ENCODE peak calls at places on chromosomes 7 and 10, in seven cellular contexts. O is endothelial cell of umbilical vein, J is fibroblast of mammary gland, W is sigmoid colon, L is Peyer's patch, P is cardiac fibroblast, Q is nephron progenitor cell. B is an unnamed sample.

GRCh38 chr7:100682228-100682741 is 8.7 kb downstream of the GNB2 start:
- DNase-seq in O (no peak), P (peak), Q (no peak), J (peak), W (peak), L (no peak), B (no peak)

GRCh38 chr10:35324196-35324595 is 12.1 kb upstream of the CCNY start:
- DNase-seq in W (no peak), L (no peak), J (no peak), Q (no peak), P (peak), O (no peak), B (no peak)

GRCh38 chr10:94123253-94123995 is 129.7 kb downstream of the PLCE1 start:
- DNase-seq in O (no peak), J (peak), L (no peak), Q (no peak), P (peak), W (no peak), B (no peak)

GRCh38 chr7:1675673-1676549 is 5.8 kb downstream of the ELFN1 start:
- DNase-seq in P (no peak), Q (no peak), L (no peak), J (no peak), W (peak), O (no peak), B (no peak)

GRCh38 chr7:157096286-157097055 is 42.3 kb upstream of the UBE3C start:
- DNase-seq in Q (peak), P (no peak), O (no peak), J (no peak), L (no peak), W (peak), B (no peak)

GRCh38 chr7:114151777-114152176 is 233.0 kb upstream of the PPP1R3A start:
- DNase-seq in O (no peak), Q (no peak), L (no peak), P (no peak), W (no peak), J (no peak), B (no peak)

GRCh38 chr10:32005050-32005449 is 51.2 kb downstream of the KIF5B start:
- DNase-seq in O (peak), W (no peak), L (peak), J (peak), Q (peak), P (peak), B (peak)

GRCh38 chr7:114944742-114945625 is 23.1 kb downstream of the MDFIC start:
- DNase-seq in J (peak), W (peak), L (no peak), P (peak), Q (peak), O (peak), B (no peak)

GRCh38 chr7:117385340-117386124 is 41.8 kb downstream of the ASZ1 start:
- DNase-seq in Q (no peak), P (peak), W (no peak), J (peak), L (no peak), O (peak), B (no peak)

GRCh38 chr7:155341463-155341983 is 43.8 kb downstream of the INSIG1 start:
- DNase-seq in L (no peak), Q (no peak), W (no peak), J (no peak), P (no peak), O (no peak), B (no peak)

GRCh38 chr7:46319841-46320240 is 398.8 kb upstream of the IGFBP3 start:
- DNase-seq in L (no peak), Q (no peak), O (no peak), W (no peak), P (peak), J (no peak), B (no peak)

DNA sequence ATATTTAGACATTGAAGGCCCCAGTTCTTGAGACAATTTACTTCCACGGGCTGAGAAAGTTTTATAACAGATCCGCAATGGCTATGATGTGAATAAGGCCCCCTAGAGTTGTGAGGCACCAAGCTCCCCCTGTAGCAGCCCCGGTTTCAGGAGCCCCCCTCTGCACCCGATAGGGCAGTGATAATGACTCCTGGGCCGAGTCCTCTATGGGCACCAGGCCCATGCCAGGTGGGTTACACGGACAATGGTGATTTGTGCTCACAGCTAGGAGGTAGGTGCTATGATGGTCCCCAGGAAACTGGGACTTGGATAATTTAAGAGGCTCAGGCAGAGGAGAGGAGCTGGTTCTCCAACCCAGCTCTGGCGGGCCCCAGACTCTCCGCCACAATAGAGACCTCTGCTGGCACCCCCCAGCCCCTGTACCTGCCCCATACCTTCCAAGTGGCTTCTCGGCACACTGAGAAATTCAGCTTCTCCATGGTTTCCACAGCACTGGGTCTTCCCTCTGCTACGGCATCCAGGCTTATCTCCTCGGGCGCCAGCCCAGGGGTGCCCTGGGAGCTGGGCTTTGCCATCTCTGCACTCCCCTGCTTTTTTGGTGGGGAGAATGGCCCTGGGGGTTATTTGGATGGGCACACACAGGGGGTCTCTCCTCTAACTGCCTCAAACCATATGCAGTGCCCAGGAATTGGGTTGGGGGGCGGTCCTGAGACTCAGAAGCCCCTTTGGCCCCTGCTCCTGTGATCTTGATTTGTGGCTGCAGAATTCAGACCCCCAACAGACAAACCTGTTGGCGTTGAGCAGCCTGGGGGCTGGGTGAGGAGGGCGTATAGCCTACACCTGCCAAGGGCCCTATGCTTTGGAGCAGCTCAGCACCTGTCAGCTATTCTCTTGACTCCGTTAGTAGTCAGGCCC is 12.2 kb upstream of the KCP start:
- DNase-seq in Q (no peak), W (peak), O (no peak), P (no peak), J (no peak), L (no peak), B (no peak)
- TF ChIP-seq CTCF in Q (no peak), W (no peak), O (no peak), P (no peak), J (no peak), L (no peak), B (no peak)

DNA sequence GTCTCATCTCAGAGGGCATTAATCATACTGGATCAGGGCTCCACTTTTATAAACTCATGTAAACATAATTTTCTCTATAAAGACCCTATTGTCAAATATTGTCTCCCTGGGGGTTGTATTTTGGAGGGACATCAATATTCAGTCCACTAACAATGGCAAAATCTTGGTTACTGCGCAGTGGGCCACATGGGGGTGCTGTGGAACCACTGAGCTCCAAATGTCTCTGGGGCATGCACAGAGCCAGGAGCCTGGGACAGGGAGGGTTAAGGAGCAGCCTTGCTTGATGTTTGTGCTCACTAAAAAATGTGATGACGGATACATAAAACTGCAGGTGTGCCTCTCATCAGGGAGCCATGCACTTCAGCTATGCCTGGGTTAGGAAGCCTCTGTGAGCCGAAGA is 62.1 kb upstream of the PRSS58 start:
- DNase-seq in J (peak), W (no peak), P (no peak), L (no peak), O (no peak), Q (peak), B (no peak)
- TF ChIP-seq CTCF in J (peak), W (no peak), P (peak), L (no peak), O (peak), Q (peak), B (peak)

GRCh38 chr7:25259487-25260243 is 31.4 kb upstream of the NPVF start:
- DNase-seq in Q (peak), J (peak), L (peak), W (peak), P (peak), O (peak), B (peak)
- TF ChIP-seq CTCF in Q (peak), J (peak), L (peak), W (peak), P (peak), O (peak), B (peak)

GRCh38 chr7:77989981-77990566 is 191.5 kb downstream of the PHTF2 start:
- DNase-seq in P (no peak), J (no peak), O (no peak), Q (no peak), L (no peak), W (no peak), B (no peak)

GRCh38 chr7:77991656-77992055 is 193.1 kb downstream of the PHTF2 start:
- DNase-seq in Q (no peak), W (no peak), O (no peak), P (no peak), J (no peak), L (no peak), B (no peak)

GRCh38 chr7:77993823-77994222 is 195.2 kb downstream of the PHTF2 start:
- DNase-seq in O (no peak), W (no peak), L (no peak), J (no peak), P (no peak), Q (no peak), B (no peak)

DNA sequence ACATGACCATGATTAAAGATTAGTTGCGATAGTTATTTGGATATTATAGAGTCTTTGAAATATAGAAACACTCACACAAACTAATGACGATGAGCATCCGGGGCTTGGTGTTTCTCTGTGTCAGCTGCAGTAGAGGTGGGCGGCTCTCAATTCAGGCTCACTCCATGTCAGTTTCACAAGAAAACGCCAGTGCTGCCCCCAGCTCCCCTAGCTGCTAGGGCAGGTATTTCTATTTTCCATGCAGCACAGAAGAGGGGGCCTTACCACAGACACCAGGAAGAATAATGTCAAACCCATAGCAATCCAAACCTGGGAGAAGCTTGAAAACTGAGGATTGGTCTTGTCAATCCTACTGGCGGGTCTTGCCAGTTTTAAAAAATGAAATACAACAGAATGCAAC is 197.1 kb downstream of the PHTF2 start:
- DNase-seq in O (no peak), P (no peak), J (no peak), L (no peak), W (no peak), Q (no peak), B (no peak)
- TF ChIP-seq CTCF in O (no peak), P (no peak), J (peak), L (no peak), W (no peak), Q (peak), B (no peak)

GRCh38 chr10:25113231-25114035 is 61.4 kb upstream of the GPR158 start:
- DNase-seq in L (peak), J (peak), Q (peak), O (peak), W (peak), P (peak), B (peak)
- TF ChIP-seq CTCF in L (peak), J (peak), Q (peak), O (peak), W (peak), P (peak), B (peak)

GRCh38 chr10:74103560-74104248 is 46.9 kb downstream of the AP3M1 start:
- DNase-seq in L (no peak), W (no peak), J (peak), P (peak), Q (no peak), O (peak), B (no peak)
- TF ChIP-seq CTCF in L (no peak), W (no peak), J (peak), P (peak), Q (peak), O (peak), B (peak)

GRCh38 chr7:87506243-87507180 is 31.0 kb upstream of the ABCB4 start:
- DNase-seq in W (no peak), J (peak), Q (no peak), L (no peak), P (peak), O (peak), B (no peak)
- TF ChIP-seq CTCF in W (no peak), J (peak), Q (no peak), L (peak), P (peak), O (peak), B (peak)

DNA sequence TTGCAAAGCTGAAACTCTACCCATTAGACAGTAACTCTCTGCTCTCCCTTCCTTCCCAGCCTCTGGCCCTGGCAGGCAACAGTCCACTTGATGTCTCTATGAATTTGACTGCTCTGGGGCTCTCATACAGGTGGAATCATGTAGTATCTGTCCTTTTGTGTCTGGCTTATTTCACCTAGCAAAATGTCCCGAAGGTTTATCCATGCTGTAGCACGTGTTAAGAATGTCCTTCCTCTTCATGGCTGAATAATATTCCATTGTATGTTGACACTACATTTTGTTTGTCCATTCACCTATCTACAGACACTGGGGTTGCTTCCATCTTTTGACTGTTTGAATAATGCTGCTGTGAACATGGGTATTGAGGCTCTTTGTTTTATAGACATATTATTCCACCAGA is 128.9 kb downstream of the EGFR start:
- DNase-seq in W (no peak), J (no peak), L (no peak), P (no peak), Q (no peak), O (no peak), B (no peak)
- TF ChIP-seq CTCF in W (no peak), J (no peak), L (no peak), P (no peak), Q (no peak), O (no peak), B (no peak)

B was measured in LNCaP clone FGC.